ENCODE peak calls at places on chromosomes 13 and 19, in five cellular contexts. L is suprapubic skin, H is tibial nerve, G is HepG2, Y is transverse colon. A is an unnamed sample.

GRCh38 chr19:46954502-46955004 is 65.1 kb upstream of the NPAS1 start:
- DNase-seq in Y (no peak), G (peak), L (no peak), H (no peak), A (no peak)

GRCh38 chr13:31755803-31756212 is 16.5 kb downstream of the RXFP2 start:
- DNase-seq in L (no peak), Y (no peak), G (no peak), H (no peak), A (no peak)

GRCh38 chr19:1244693-1245451 is 3.3 kb downstream of the ATP5F1D start:
- DNase-seq in L (peak), Y (peak), G (peak), H (no peak), A (peak)

GRCh38 chr19:33613601-33614000 is 8.2 kb upstream of the CHST8 start:
- DNase-seq in Y (no peak), G (no peak), L (no peak), H (no peak), A (no peak)

GRCh38 chr13:53250272-53250875 is 221.8 kb downstream of the OLFM4 start:
- DNase-seq in G (peak), Y (no peak), L (no peak), H (peak), A (no peak)

GRCh38 chr13:108194435-108194936 is 20.9 kb downstream of the LIG4 start:
- DNase-seq in L (no peak), H (no peak), G (no peak), Y (no peak), A (no peak)

GRCh38 chr19:35344511-35345031 is 3.1 kb upstream of the FFAR1 start:
- DNase-seq in Y (no peak), G (no peak), L (peak), H (no peak), A (peak)

GRCh38 chr13:39527961-39528720 is 74.9 kb downstream of the LHFPL6 start:
- DNase-seq in H (no peak), Y (no peak), L (no peak), G (no peak), A (no peak)

GRCh38 chr19:21519488-21519887 is 14.1 kb downstream of the ZNF429 start:
- DNase-seq in L (no peak), H (no peak), G (no peak), Y (no peak), A (no peak)

GRCh38 chr19:13906525-13906904 is 514 bp downstream of the CC2D1A start:
- DNase-seq in H (no peak), L (no peak), G (peak), Y (peak), A (no peak)

GRCh38 chr19:44689290-44690130 is 9.4 kb upstream of the CEACAM16 start:
- DNase-seq in H (peak), Y (peak), L (no peak), G (peak), A (peak)

GRCh38 chr19:45780146-45780447 is 2.2 kb downstream of the DMPK start:
- DNase-seq in Y (no peak), G (no peak), L (no peak), H (no peak), A (no peak)

GRCh38 chr13:48761256-48761655 is 107.5 kb downstream of the CYSLTR2 start:
- DNase-seq in Y (no peak), H (no peak), L (no peak), G (no peak), A (no peak)

GRCh38 chr13:46367622-46368327 is 19.3 kb downstream of the RUBCNL start:
- DNase-seq in L (no peak), H (no peak), Y (no peak), G (no peak), A (no peak)

GRCh38 chr13:75857291-75857690 is 221.2 kb downstream of the LMO7 start:
- DNase-seq in G (no peak), H (no peak), L (no peak), Y (no peak), A (no peak)

GRCh38 chr19:19022380-19022961 is 10.8 kb downstream of the SUGP2 start:
- DNase-seq in G (peak), H (no peak), Y (no peak), L (no peak), A (no peak)

GRCh38 chr13:50038266-50038665 is 23.0 kb downstream of the KCNRG start:
- DNase-seq in Y (no peak), H (no peak), L (no peak), G (no peak), A (no peak)

GRCh38 chr13:73842621-73843020 is 291.6 kb downstream of the KLF12 start:
- DNase-seq in Y (no peak), H (no peak), G (no peak), L (no peak), A (no peak)

GRCh38 chr19:21321996-21322395 is 7.2 kb downstream of the ZNF708 start:
- DNase-seq in Y (no peak), L (no peak), H (no peak), G (no peak), A (no peak)

GRCh38 chr19:1773173-1773572 is 19.9 kb downstream of the ONECUT3 start:
- DNase-seq in Y (no peak), L (no peak), H (no peak), G (no peak), A (no peak)

DNA sequence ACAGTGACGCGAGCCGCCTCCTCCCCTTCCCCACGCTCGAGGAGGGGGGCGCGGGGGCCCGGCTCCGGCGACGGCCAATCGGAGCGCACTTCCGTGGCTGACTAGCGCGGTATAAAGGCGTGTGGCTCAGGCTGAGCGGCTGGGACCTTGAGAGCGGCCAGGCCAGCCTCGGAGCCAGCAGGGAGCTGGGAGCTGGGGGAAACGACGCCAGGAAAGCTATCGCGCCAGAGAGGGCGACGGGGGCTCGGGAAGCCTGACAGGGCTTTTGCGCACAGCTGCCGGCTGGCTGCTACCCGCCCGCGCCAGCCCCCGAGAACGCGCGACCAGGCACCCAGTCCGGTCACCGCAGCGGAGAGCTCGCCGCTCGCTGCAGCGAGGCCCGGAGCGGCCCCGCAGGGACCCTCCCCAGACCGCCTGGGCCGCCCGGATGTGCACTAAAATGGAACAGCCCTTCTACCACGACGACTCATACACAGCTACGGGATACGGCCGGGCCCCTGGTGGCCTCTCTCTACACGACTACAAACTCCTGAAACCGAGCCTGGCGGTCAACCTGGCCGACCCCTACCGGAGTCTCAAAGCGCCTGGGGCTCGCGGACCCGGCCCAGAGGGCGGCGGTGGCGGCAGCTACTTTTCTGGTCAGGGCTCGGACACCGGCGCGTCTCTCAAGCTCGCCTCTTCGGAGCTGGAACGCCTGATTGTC is at the start of gene JUNB:
- DNase-seq in G (peak), Y (peak), L (peak), H (peak), A (peak)
- TF ChIP-seq EP300 in G (peak), Y (peak), L (peak), H (peak), A (peak)

DNA sequence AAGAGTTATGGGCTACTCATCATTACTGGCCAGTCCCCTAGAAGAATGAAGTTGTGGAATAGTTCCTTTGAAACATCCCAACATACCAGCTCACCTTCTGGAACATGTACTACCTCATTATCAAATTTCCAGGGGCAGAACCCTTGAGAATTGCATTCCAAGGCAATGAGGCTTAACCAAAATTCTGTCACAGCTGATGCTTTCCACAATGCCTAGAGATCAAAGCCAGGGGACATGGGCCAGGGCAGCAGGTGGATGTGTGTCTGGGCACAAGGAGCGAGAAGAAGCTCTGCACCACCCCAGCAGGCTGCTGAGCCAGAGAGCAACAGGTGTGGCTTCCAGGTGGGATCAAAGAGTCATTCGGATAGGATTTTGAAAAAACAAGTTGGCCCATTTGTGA is 362.1 kb downstream of the EFNB2 start:
- DNase-seq in G (no peak), H (no peak), Y (no peak), L (no peak), A (no peak)
- TF ChIP-seq EP300 in G (no peak), H (no peak), Y (no peak), L (no peak), A (no peak)

GRCh38 chr19:55113570-55114039 is 3.8 kb downstream of the PPP1R12C start:
- DNase-seq in G (peak), H (peak), Y (peak), L (peak), A (peak)
- TF ChIP-seq EP300 in G (no peak), H (peak), Y (peak), L (peak), A (peak)

DNA sequence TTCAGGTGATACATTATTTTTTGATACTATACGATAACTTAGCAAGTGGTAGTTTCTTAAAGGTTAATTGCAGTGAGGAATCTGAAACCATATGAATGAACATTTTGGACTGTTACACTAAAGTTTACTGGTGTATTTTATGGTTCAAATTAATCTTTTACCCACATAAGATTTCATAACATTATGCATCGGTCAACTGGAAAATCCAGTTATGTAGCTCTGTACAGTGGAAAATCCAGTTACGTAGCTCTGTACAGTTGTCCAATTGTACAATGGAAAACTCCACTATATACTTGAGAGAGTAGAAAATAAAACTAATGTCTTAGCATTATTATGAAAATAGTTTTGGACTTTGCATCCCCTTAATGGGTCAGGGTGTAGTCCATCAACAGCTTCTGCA is 2.0 kb upstream of the UBAC2 start:
- DNase-seq in L (no peak), Y (no peak), H (no peak), G (no peak), A (no peak)
- TF ChIP-seq EP300 in L (no peak), Y (peak), H (no peak), G (no peak), A (no peak)

A was measured in ovary.